ENCODE peak calls at places on chromosomes 6 and 20, in four cellular contexts. R is uterus, M is heart left ventricle, A is adrenal gland. J is an unnamed sample.

GRCh38 chr6:39274471-39274870 is 39.7 kb downstream of the KCNK17 start:
- DNase-seq in A (no peak), R (no peak), M (no peak), J (peak)

GRCh38 chr6:7431594-7432390 is 42.2 kb downstream of the RIOK1 start:
- DNase-seq in R (no peak), M (no peak), A (no peak), J (peak)

GRCh38 chr6:20919677-20920385 is 385.6 kb downstream of the CDKAL1 start:
- DNase-seq in M (no peak), A (no peak), R (no peak), J (no peak)

GRCh38 chr6:69887026-69887425 is 20.7 kb downstream of the COL19A1 start:
- DNase-seq in A (no peak), M (no peak), R (no peak), J (no peak)

GRCh38 chr6:73207221-73207837 is 18.0 kb downstream of the KHDC1L start:
- DNase-seq in M (no peak), A (no peak), R (no peak), J (no peak)

GRCh38 chr6:26607434-26608230 is 10.9 kb downstream of the ABT1 start:
- DNase-seq in A (peak), M (no peak), R (no peak), J (peak)

GRCh38 chr6:42281570-42281969 is 63.9 kb upstream of the MRPS10 start:
- DNase-seq in M (no peak), R (no peak), A (no peak), J (no peak)

GRCh38 chr6:15510536-15511247 is 152.1 kb downstream of the DTNBP1 start:
- DNase-seq in M (no peak), A (no peak), R (no peak), J (no peak)

GRCh38 chr6:137514418-137514817 is 20.2 kb upstream of the OLIG3 start:
- DNase-seq in M (no peak), A (no peak), R (no peak), J (no peak)

GRCh38 chr6:6749791-6750434 is 161.4 kb downstream of the LY86 start:
- DNase-seq in R (peak), A (peak), M (peak), J (peak)

GRCh38 chr6:149026530-149026942 is 279.7 kb downstream of the UST start:
- DNase-seq in A (peak), R (no peak), M (no peak), J (no peak)

GRCh38 chr20:4091332-4092135 is 76.2 kb upstream of the RNF24 start:
- DNase-seq in M (peak), A (peak), R (peak), J (peak)

GRCh38 chr20:59006864-59007757 is at the start of gene CTSZ:
- DNase-seq in R (peak), A (peak), M (peak), J (peak)

GRCh38 chr20:61118429-61119224 is 133.4 kb upstream of the CDH4 start:
- DNase-seq in A (no peak), R (no peak), M (no peak), J (no peak)

GRCh38 chr20:61119263-61119662 is 132.8 kb upstream of the CDH4 start:
- DNase-seq in A (no peak), M (no peak), R (no peak), J (no peak)

GRCh38 chr20:61121661-61122060 is 130.4 kb upstream of the CDH4 start:
- DNase-seq in A (no peak), R (no peak), M (no peak), J (no peak)

GRCh38 chr20:61123286-61123685 is 128.8 kb upstream of the CDH4 start:
- DNase-seq in M (no peak), A (no peak), R (no peak), J (no peak)

DNA sequence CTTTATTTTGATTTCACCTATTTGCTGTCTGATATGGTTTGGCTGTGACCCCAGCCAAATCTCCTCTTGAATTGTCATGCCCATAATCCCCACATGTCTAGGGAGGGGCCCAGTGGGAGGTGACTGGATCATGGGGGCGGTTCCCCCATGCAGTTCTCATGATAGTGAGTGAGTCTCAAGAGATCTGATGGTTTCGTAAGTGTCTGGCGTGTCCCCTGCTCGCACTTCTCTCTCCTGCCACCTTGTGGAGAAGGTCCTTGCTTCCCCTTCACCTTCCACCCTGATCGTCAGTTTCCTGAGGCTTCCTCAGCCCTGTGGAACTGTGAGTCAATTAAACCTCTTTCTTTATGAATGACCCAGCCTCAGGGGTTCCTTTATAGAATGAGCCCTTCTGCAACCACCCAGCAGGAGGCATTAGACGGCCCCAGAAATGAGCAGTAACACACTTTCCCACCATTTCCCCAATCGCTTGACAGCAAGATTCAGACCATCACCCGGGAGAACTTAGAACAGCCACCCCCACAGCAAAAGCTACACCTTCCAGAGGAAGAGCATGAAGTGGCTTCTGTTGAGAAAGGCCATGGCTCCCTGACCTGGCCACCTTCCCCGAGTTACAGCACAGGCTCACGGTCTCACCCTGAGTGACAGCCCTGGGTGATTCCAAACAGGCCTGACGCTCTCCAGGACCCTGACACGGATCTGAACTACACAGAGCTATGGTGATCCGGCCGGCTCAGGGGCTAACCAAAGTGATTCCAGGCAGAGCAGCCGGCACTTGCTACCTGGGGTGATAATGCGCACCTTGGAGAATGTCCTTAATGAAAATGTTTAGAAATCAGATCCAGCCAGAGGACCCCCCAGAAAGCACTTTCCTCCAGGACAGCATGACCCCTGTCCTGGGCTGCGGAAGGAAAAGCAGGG is 131.2 kb upstream of the CDH4 start:
- DNase-seq in R (no peak), M (no peak), A (peak), J (peak)
- TF ChIP-seq CTCF in R (peak), M (peak), A (peak), J (no peak)

GRCh38 chr20:45343445-45343866 is 4.8 kb downstream of the SDC4 start:
- DNase-seq in R (no peak), A (no peak), M (no peak), J (peak)

GRCh38 chr20:45340951-45341350 is 7.3 kb downstream of the SDC4 start:
- DNase-seq in R (no peak), M (no peak), A (no peak), J (peak)

GRCh38 chr20:45342863-45343444 is 5.3 kb downstream of the SDC4 start:
- DNase-seq in R (no peak), M (no peak), A (peak), J (no peak)

GRCh38 chr20:45341579-45341938 is 6.7 kb downstream of the SDC4 start:
- DNase-seq in A (peak), M (no peak), R (no peak), J (peak)

DNA sequence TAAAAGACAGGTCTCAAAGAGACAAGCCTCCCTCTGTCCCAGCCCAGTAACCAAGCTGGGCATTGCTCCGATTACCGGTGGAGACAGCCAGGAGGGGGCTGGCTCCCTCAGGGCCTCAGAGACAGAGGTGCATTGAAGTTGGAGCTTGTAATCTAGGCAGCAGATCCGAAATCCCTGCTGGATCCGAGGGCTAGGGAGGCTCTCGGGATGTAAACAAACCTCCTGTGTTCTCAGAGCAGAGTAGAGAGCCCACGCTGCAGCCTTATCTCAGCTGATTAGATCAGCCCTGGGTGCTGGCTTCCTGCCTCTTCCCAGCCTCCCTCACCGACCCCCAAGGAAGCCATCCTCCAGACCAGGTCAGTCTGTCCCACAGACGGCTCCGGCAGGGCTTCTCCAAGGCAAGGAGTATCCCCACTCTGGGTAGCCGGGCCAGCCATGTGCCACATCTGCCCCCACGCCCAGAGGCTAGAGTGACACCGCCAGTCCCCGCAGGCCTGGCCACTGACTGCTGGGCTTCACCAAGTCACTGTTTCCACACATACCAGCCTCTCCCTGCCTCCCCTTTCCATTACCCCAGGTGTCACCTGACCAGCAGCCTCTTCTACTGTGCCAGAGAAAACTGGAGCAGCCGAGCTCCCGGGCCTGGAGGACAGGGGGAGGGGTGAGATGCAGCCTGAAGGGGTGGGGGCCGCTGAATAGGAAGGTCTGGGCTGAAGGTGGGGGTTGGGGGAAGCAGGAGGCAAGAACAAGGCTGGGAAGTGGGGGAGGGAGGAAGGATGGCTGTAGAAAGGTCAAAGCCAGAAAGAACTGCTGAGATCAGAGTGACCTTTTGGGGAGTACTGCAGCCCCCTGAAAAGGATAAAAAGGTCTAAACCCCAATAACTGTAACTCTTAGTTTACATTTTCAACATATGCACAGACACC is 6.0 kb downstream of the SDC4 start:
- DNase-seq in M (peak), R (peak), A (peak), J (peak)
- TF ChIP-seq POLR2A in M (peak), R (no peak), A (peak), J (peak)

DNA sequence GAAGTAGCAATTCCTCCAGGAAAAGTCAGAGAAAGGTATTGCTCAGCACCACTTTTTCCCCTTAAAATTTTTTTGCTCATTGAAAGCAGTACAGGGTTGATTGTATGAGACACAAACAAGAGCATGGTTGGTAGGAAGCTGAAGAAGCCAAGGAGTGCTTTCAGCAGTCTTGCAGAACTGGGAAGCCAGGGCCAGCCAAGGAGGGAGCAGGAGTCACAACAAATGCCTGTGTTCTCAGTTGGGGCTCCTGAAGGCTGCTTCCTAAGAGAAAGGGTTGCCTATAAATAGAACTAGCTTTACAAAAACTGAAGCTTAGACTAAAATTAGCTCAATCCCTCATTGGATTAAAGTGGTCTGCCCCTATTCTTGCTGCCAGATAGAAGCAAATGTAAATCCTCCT is 3.3 kb upstream of the THEMIS start:
- DNase-seq in A (no peak), R (no peak), M (no peak), J (no peak)
- H3K27ac ChIP-seq in A (no peak), R (no peak), M (no peak), J (no peak)

GRCh38 chr20:17287503-17287902 is 60.7 kb downstream of the PCSK2 start:
- DNase-seq in M (no peak), A (no peak), R (no peak), J (no peak)
- TF ChIP-seq CTCF in M (no peak), A (no peak), R (no peak), J (no peak)

GRCh38 chr6:35015996-35016395 is 125.1 kb downstream of the TCP11 start:
- DNase-seq in A (peak), R (no peak), M (no peak), J (peak)

GRCh38 chr6:35015476-35015875 is 125.7 kb downstream of the TCP11 start:
- DNase-seq in R (no peak), A (no peak), M (no peak), J (peak)

GRCh38 chr6:35018184-35018523 is 123.0 kb downstream of the TCP11 start:
- DNase-seq in M (no peak), A (no peak), R (no peak), J (no peak)

GRCh38 chr6:35017461-35018183 is 123.5 kb downstream of the TCP11 start:
- DNase-seq in A (peak), R (peak), M (peak), J (peak)

GRCh38 chr6:35016417-35017221 is 124.5 kb downstream of the TCP11 start:
- DNase-seq in A (peak), M (no peak), R (peak), J (peak)
- TF ChIP-seq POLR2A in A (peak), M (no peak), R (peak), J (no peak)

GRCh38 chr6:136088693-136089092 is 161.4 kb downstream of the MTFR2 start:
- DNase-seq in R (no peak), M (no peak), A (no peak), J (no peak)

GRCh38 chr6:136087986-136088385 is 162.1 kb downstream of the MTFR2 start:
- DNase-seq in M (no peak), R (no peak), A (no peak), J (no peak)

GRCh38 chr6:136090929-136091328 is 159.2 kb downstream of the MTFR2 start:
- DNase-seq in M (no peak), R (no peak), A (no peak), J (no peak)

GRCh38 chr6:136092897-136093296 is 157.2 kb downstream of the MTFR2 start:
- DNase-seq in R (no peak), A (no peak), M (no peak), J (no peak)

GRCh38 chr6:136089885-136090284 is 160.2 kb downstream of the MTFR2 start:
- DNase-seq in M (no peak), R (no peak), A (peak), J (no peak)
- H3K27ac ChIP-seq in M (no peak), R (no peak), A (no peak), J (no peak)

GRCh38 chr6:89589297-89590074 is 49.1 kb downstream of the LYRM2 start:
- DNase-seq in R (no peak), M (no peak), A (no peak), J (no peak)
- TF ChIP-seq CTCF in R (no peak), M (no peak), A (no peak), J (no peak)

GRCh38 chr20:62138912-62139311 is 4.3 kb downstream of the PSMA7 start:
- DNase-seq in M (no peak), R (no peak), A (no peak), J (no peak)

GRCh38 chr20:62138204-62138543 is 5.0 kb downstream of the PSMA7 start:
- DNase-seq in M (no peak), R (no peak), A (no peak), J (no peak)

GRCh38 chr20:62136283-62137091 is 6.7 kb downstream of the PSMA7 start:
- DNase-seq in R (peak), M (no peak), A (peak), J (peak)

GRCh38 chr20:62137092-62137384 is 6.2 kb downstream of the PSMA7 start:
- DNase-seq in A (no peak), R (no peak), M (no peak), J (no peak)

GRCh38 chr20:62137478-62138203 is 5.6 kb downstream of the PSMA7 start:
- DNase-seq in M (no peak), R (no peak), A (no peak), J (no peak)
- TF ChIP-seq POLR2A in M (no peak), R (no peak), A (no peak), J (no peak)

J was measured in thyroid gland.